ENCODE peak calls at places on chromosome 20, in eight cellular contexts. E is PC-9, I is iPS DF 6.9, Y is IMR-90, V is right cardiac atrium, M is psoas muscle, A is tibial nerve, J is tibial artery. F is an unnamed sample. For H3K4me1, the result is how much of the 10 kb centered on the place peaks cover.

GRCh38 chr20:39067526-39068216 is 105.5 kb downstream of the DHX35 start:
- DNase-seq in Y (peak), A (no peak), I (no peak), V (no peak), M (no peak), J (no peak), E (no peak), F (no peak)

GRCh38 chr20:32160341-32160740 is 47.2 kb downstream of the PLAGL2 start:
- DNase-seq in M (no peak), I (no peak), A (no peak), E (no peak), V (no peak), J (peak), Y (no peak), F (no peak)

GRCh38 chr20:10288421-10288820 is 69.8 kb downstream of the SNAP25 start:
- DNase-seq in M (no peak), Y (no peak), V (no peak), A (no peak), I (no peak), J (no peak), E (no peak), F (no peak)

GRCh38 chr20:6685181-6685582 is 82.3 kb upstream of the BMP2 start:
- DNase-seq in E (no peak), V (no peak), Y (no peak), J (no peak), I (no peak), M (no peak), A (no peak), F (no peak)

GRCh38 chr20:60334936-60335335 is 376.7 kb downstream of the CDH26 start:
- DNase-seq in A (no peak), I (no peak), M (no peak), J (no peak), E (no peak), V (no peak), Y (no peak), F (no peak)

GRCh38 chr20:21050710-21051109 is 55.4 kb downstream of the LINC00237 start:
- DNase-seq in J (no peak), Y (no peak), V (no peak), M (no peak), E (no peak), I (no peak), A (no peak), F (no peak)

GRCh38 chr20:56445130-56445529 is 23.3 kb upstream of the RTF2 start:
- DNase-seq in M (no peak), J (peak), Y (no peak), E (peak), A (no peak), I (no peak), V (no peak), F (no peak)

GRCh38 chr20:41395669-41396664 is 29.3 kb upstream of the EMILIN3 start:
- DNase-seq in M (no peak), J (no peak), E (peak), A (no peak), I (no peak), Y (peak), V (peak), F (no peak)

GRCh38 chr20:46060301-46060881 is 29.4 kb downstream of the NCOA5 start:
- DNase-seq in I (no peak), J (no peak), A (no peak), V (no peak), M (no peak), E (peak), Y (no peak), F (no peak)

DNA sequence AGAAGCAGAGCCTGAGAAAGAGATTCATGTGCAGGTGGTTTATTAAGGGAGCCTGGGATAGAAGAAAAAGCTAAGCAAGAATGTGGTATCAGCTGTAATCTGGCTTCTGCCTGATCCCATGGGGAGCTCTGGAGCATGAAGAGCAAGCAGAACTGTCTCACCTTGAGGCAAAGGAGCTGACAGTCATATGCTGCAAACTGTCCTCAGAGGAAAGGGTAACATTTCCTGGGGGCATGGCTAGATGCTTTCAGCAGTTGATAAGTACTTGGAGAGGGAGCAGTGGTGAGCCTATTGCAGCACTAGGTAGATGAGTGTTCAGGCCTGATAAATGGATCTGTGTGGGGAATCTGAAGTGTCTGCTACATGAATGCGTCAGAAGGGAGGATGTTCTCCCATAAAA is 621.5 kb upstream of the BTBD3 start:
- DNase-seq in Y (no peak), E (no peak), A (no peak), V (no peak), I (no peak), M (no peak), J (no peak), F (no peak)
- H3K4me1 ChIP-seq in Y (under half), E (under half), A (under half), V (under half), I (under half), M (under half), J (under half), F (under half)

DNA sequence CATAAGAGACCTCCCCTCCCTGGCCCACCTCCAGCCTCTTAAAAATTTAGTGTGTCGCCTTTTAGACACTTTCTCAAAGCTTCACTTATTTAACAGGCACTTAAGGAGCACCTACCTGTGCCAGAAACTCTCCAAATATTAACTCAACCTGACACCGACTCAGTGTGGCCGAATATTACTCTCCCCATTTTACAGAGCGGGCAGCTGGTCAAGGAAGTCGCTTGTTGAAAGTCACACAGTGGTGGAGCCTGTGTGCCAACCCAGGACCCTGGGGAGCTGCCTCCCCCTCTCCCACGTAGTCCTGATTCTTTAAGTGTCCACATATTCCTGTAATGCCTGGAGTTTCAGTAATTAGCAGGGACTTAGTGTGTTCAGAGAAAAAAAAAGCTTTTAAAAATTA is 1.0 kb upstream of the PMEPA1 start:
- DNase-seq in A (no peak), V (peak), E (no peak), J (no peak), I (no peak), Y (no peak), M (no peak), F (no peak)
- H3K4me3 ChIP-seq in A (peak), V (peak), E (peak), J (peak), I (no peak), Y (peak), M (peak), F (peak)

GRCh38 chr20:63846938-63847373 is 14.3 kb upstream of the ABHD16B start:
- DNase-seq in A (no peak), M (no peak), V (no peak), I (no peak), J (no peak), E (no peak), Y (no peak), F (no peak)

GRCh38 chr20:63846128-63846771 is 15.0 kb upstream of the ABHD16B start:
- DNase-seq in E (no peak), M (peak), I (no peak), Y (no peak), J (peak), V (peak), A (no peak), F (peak)

GRCh38 chr20:63848003-63848911 is 13.0 kb upstream of the ABHD16B start:
- DNase-seq in E (peak), A (no peak), I (no peak), Y (no peak), V (peak), M (no peak), J (peak), F (peak)

GRCh38 chr20:63844384-63845025 is 13.4 kb upstream of the ZBTB46 start:
- DNase-seq in Y (no peak), I (no peak), M (no peak), J (peak), E (peak), V (no peak), A (no peak), F (no peak)

DNA sequence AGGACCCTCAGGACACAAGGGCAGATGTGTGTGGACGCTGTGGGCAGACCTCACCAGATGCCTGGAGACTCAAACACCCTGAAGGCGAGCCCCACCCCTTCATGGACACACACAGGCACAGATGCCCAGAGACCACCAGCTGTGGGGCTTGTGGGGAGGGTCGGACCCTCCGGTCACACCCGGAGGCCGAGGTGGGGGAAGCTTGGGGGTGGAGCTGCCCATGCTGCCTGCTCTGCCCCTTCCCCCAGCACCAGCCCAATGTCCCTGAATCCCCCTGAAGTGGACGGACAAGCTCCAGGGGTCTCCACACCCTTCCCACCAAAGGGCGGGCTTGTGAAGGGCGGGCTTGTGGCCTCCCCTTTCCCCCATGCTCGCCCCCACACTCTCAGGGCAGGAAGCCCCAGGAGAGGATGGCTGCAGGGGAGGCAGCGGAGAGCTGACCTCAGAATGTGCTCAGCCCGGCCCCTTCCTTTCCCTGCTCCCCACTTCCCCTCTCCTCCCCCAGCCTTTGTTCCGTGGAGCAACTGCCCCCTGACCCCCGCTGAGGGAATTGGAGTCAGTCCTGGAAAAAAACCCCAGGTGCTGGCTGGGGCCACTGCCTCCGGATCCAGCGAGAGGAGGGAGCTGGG is 13.8 kb upstream of the ABHD16B start:
- DNase-seq in J (no peak), E (no peak), I (peak), Y (no peak), V (peak), M (no peak), A (no peak), F (peak)
- H3K4me1 ChIP-seq in J (under half), E (under half), I (under half), Y (under half), V (under half), M (under half), A (under half), F (under half)

GRCh38 chr20:12219798-12220197 is 302.1 kb downstream of the BTBD3 start:
- DNase-seq in Y (no peak), A (no peak), M (no peak), J (no peak), V (no peak), E (no peak), I (no peak), F (no peak)

GRCh38 chr20:12217382-12217781 is 299.7 kb downstream of the BTBD3 start:
- DNase-seq in A (no peak), I (no peak), J (no peak), Y (no peak), E (no peak), V (no peak), M (no peak), F (no peak)
- H3K4me3 ChIP-seq in A (no peak), I (no peak), J (no peak), Y (no peak), E (no peak), V (no peak), M (no peak), F (no peak)

GRCh38 chr20:57760698-57761412 is 51.0 kb upstream of the PMEPA1 start:
- DNase-seq in Y (no peak), I (no peak), E (no peak), M (no peak), J (peak), V (no peak), A (no peak), F (no peak)

GRCh38 chr20:57762531-57763234 is 52.9 kb upstream of the PMEPA1 start:
- DNase-seq in J (peak), V (no peak), I (no peak), M (no peak), E (no peak), Y (no peak), A (no peak), F (no peak)

GRCh38 chr20:57759724-57760123 is 49.9 kb upstream of the PMEPA1 start:
- DNase-seq in M (no peak), J (peak), A (no peak), Y (no peak), E (no peak), V (no peak), I (no peak), F (no peak)

GRCh38 chr20:57761413-57761734 is 51.6 kb upstream of the PMEPA1 start:
- DNase-seq in I (no peak), E (no peak), V (no peak), J (no peak), M (no peak), Y (no peak), A (no peak), F (no peak)

DNA sequence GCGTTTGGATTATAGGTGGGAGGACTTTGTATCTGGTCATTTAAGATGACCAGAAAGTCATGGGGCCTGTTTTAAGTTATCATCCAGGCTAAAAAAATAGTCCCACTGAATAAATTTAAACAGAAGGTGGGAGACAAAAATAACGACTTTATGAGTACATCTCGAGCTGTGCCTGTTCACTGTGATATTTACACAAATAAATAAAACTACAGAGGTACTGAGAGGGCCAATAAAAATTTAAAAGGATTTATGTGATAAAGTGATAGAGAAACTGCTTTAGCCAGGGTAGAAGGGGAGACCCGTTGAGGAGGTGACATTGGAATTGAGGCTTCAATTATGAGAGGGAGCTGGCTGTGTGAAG is 53.4 kb upstream of the PMEPA1 start:
- DNase-seq in I (no peak), M (no peak), A (no peak), J (no peak), V (no peak), Y (no peak), E (no peak), F (no peak)
- H3K4me1 ChIP-seq in I (under half), M (under half), A (under half), J (under half), V (under half), Y (under half), E (under half), F (under half)

GRCh38 chr20:12130781-12131180 is 213.1 kb downstream of the BTBD3 start:
- DNase-seq in E (no peak), V (no peak), M (no peak), Y (no peak), A (no peak), J (no peak), I (no peak), F (no peak)

DNA sequence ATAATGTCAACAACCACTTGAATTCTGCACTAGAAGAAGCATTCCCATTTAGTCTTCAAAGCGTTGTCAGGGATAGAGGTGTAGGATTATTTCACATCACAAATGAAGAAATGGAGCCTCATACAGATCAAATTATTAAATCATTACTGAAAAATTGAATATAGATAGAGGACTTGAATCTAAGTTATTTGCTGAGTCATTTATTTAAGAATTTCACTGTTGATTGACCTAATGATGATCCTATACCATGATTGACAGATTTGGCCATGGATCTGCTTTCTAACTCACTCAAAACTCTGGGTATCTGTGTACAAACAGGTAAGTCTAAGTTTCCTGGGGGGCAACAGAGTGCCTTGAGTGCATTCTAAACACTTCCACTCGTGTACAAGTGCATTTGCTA is 215.9 kb downstream of the BTBD3 start:
- DNase-seq in M (no peak), E (no peak), A (no peak), I (no peak), J (no peak), Y (no peak), V (no peak), F (no peak)
- H3K4me3 ChIP-seq in M (no peak), E (no peak), A (no peak), I (no peak), J (no peak), Y (no peak), V (no peak), F (no peak)

GRCh38 chr20:48708116-48708515 is 119.7 kb downstream of the PREX1 start:
- DNase-seq in M (no peak), E (no peak), V (no peak), I (no peak), J (peak), A (no peak), Y (no peak), F (no peak)
- H3K4me1 ChIP-seq in M (under half), E (under half), V (under half), I (under half), J (half or more), A (half or more), Y (under half), F (under half)